ENCODE peak calls at places on chromosome 11, in seven cellular contexts. I is AG08396; D is KBM-7; Z is activated naive CD8-positive, alpha-beta T cell treated with anti-CD3 and anti-CD28 coated beads, Interleukin-2, amount 50 U/mL, for 24 hours; O is bronchial epithelial cell; S is AG20443; E is OCI-M1. B is an unnamed sample.

GRCh38 chr11:73361953-73362776 is 14.0 kb upstream of the RELT start:
- DNase-seq in I (peak), D (no peak), Z (no peak), O (no peak), S (peak), E (no peak), B (no peak)

GRCh38 chr11:122863704-122864326 is 18.7 kb upstream of the JHY start:
- DNase-seq in I (peak), D (peak), Z (peak), O (peak), S (peak), E (peak), B (no peak)

GRCh38 chr11:61627831-61628753 is 47.2 kb upstream of the SYT7 start:
- DNase-seq in I (peak), D (peak), Z (peak), O (peak), S (peak), E (peak), B (peak)

GRCh38 chr11:67287355-67288197 is 1.5 kb upstream of the ANKRD13D start:
- DNase-seq in I (no peak), D (no peak), Z (no peak), O (no peak), S (no peak), E (no peak), B (no peak)

GRCh38 chr11:3905080-3905953 is 49.9 kb downstream of the STIM1 start:
- DNase-seq in I (peak), D (peak), Z (peak), O (peak), S (peak), E (no peak), B (no peak)

GRCh38 chr11:119168471-119169271 is at the start of gene NLRX1:
- DNase-seq in I (peak), D (peak), Z (peak), O (peak), S (peak), E (peak), B (peak)

GRCh38 chr11:10778217-10778970 is 27.3 kb downstream of the CTR9 start:
- DNase-seq in I (peak), D (no peak), Z (no peak), O (no peak), S (peak), E (no peak), B (peak)

GRCh38 chr11:11558826-11559225 is 63.0 kb downstream of the GALNT18 start:
- DNase-seq in I (no peak), D (peak), Z (no peak), O (peak), S (no peak), E (no peak), B (no peak)

GRCh38 chr11:121112498-121113455 is 11.7 kb downstream of the TECTA start:
- DNase-seq in I (peak), D (peak), Z (peak), O (peak), S (peak), E (peak), B (peak)

GRCh38 chr11:78835646-78836045 is 261.0 kb upstream of the NARS2 start:
- DNase-seq in I (no peak), D (no peak), Z (no peak), O (no peak), S (no peak), E (no peak), B (peak)

GRCh38 chr11:65549088-65549487 is 9.1 kb downstream of the LTBP3 start:
- DNase-seq in I (no peak), D (no peak), Z (no peak), O (no peak), S (no peak), E (no peak), B (no peak)

GRCh38 chr11:34595391-34595790 is 25.5 kb upstream of the EHF start:
- DNase-seq in I (no peak), D (no peak), Z (no peak), O (peak), S (no peak), E (no peak), B (no peak)

GRCh38 chr11:41400124-41400523 is 59.3 kb downstream of the LRRC4C start:
- DNase-seq in I (no peak), D (no peak), Z (no peak), O (no peak), S (no peak), E (no peak), B (no peak)

GRCh38 chr11:93059074-93059957 is 89.9 kb downstream of the MTNR1B start:
- DNase-seq in I (no peak), D (no peak), Z (no peak), O (peak), S (no peak), E (peak), B (no peak)

GRCh38 chr11:12126352-12127019 is 16.1 kb downstream of the MICAL2 start:
- DNase-seq in I (peak), D (peak), Z (no peak), O (peak), S (peak), E (peak), B (no peak)

GRCh38 chr11:82756765-82757650 is 23.3 kb upstream of the FAM181B start:
- DNase-seq in I (no peak), D (no peak), Z (no peak), O (no peak), S (no peak), E (no peak), B (no peak)

GRCh38 chr11:40877256-40877655 is 582.2 kb downstream of the LRRC4C start:
- DNase-seq in I (no peak), D (no peak), Z (no peak), O (peak), S (no peak), E (peak), B (no peak)

GRCh38 chr11:12602421-12602820 is 71.8 kb upstream of the TEAD1 start:
- DNase-seq in I (no peak), D (no peak), Z (no peak), O (peak), S (no peak), E (no peak), B (no peak)

GRCh38 chr11:57324154-57324885 is 432 bp downstream of the TNKS1BP1 start:
- DNase-seq in I (peak), D (no peak), Z (peak), O (no peak), S (peak), E (peak), B (peak)

GRCh38 chr11:129251067-129251466 is 58.9 kb upstream of the ARHGAP32 start:
- DNase-seq in I (no peak), D (no peak), Z (no peak), O (no peak), S (peak), E (no peak), B (no peak)

GRCh38 chr11:68398870-68399865 is 61.4 kb upstream of the PPP6R3 start:
- DNase-seq in I (no peak), D (no peak), Z (no peak), O (no peak), S (peak), E (peak), B (peak)

GRCh38 chr11:79458712-79459111 is 17.9 kb upstream of the TENM4 start:
- DNase-seq in I (no peak), D (no peak), Z (no peak), O (no peak), S (no peak), E (no peak), B (no peak)